ENCODE peak calls at places on chromosomes 6 and 20, in eight cellular contexts. One of them, this sample, is unnamed. For H3K27me3, the result is how much of the 10 kb centered on the place peaks cover.

GRCh38 chr20:25453035-25453810 is 45.8 kb downstream of the GINS1 start:
- DNase-seq in right cardiac atrium: no peak
- DNase-seq in adipocyte: no peak
- DNase-seq in CD4-positive, CD25-positive, alpha-beta regulatory T cell: no peak
- DNase-seq in naive thymus-derived CD4-positive, alpha-beta T cell: no peak
- DNase-seq in pancreas: no peak
- DNase-seq in CD4-positive, alpha-beta memory T cell: no peak
- DNase-seq in cardiac muscle cell: peak
- DNase-seq in this sample: no peak

GRCh38 chr6:121430514-121431460 is 4.7 kb upstream of the GJA1 start:
- DNase-seq in CD4-positive, alpha-beta memory T cell: no peak
- DNase-seq in pancreas: no peak
- DNase-seq in CD4-positive, CD25-positive, alpha-beta regulatory T cell: no peak
- DNase-seq in naive thymus-derived CD4-positive, alpha-beta T cell: no peak
- DNase-seq in adipocyte: peak
- DNase-seq in cardiac muscle cell: peak
- DNase-seq in right cardiac atrium: no peak
- DNase-seq in this sample: no peak

GRCh38 chr6:41518118-41518517 is 28.1 kb upstream of the FOXP4 start:
- DNase-seq in CD4-positive, CD25-positive, alpha-beta regulatory T cell: no peak
- DNase-seq in right cardiac atrium: no peak
- DNase-seq in cardiac muscle cell: no peak
- DNase-seq in pancreas: no peak
- DNase-seq in CD4-positive, alpha-beta memory T cell: no peak
- DNase-seq in adipocyte: no peak
- DNase-seq in naive thymus-derived CD4-positive, alpha-beta T cell: no peak
- DNase-seq in this sample: no peak

GRCh38 chr6:132907915-132908314 is 93.5 kb downstream of the RPS12 start:
- DNase-seq in CD4-positive, alpha-beta memory T cell: no peak
- DNase-seq in CD4-positive, CD25-positive, alpha-beta regulatory T cell: no peak
- DNase-seq in right cardiac atrium: no peak
- DNase-seq in naive thymus-derived CD4-positive, alpha-beta T cell: no peak
- DNase-seq in adipocyte: no peak
- DNase-seq in cardiac muscle cell: no peak
- DNase-seq in pancreas: no peak
- DNase-seq in this sample: peak

GRCh38 chr6:8043221-8043620 is 21.0 kb downstream of the BLOC1S5 start:
- DNase-seq in pancreas: no peak
- DNase-seq in cardiac muscle cell: no peak
- DNase-seq in right cardiac atrium: no peak
- DNase-seq in naive thymus-derived CD4-positive, alpha-beta T cell: no peak
- DNase-seq in CD4-positive, alpha-beta memory T cell: no peak
- DNase-seq in CD4-positive, CD25-positive, alpha-beta regulatory T cell: no peak
- DNase-seq in adipocyte: no peak
- DNase-seq in this sample: no peak

GRCh38 chr6:3119040-3119723 is 671 bp downstream of the BPHL start:
- DNase-seq in right cardiac atrium: no peak
- DNase-seq in adipocyte: peak
- DNase-seq in pancreas: no peak
- DNase-seq in naive thymus-derived CD4-positive, alpha-beta T cell: no peak
- DNase-seq in cardiac muscle cell: no peak
- DNase-seq in CD4-positive, CD25-positive, alpha-beta regulatory T cell: no peak
- DNase-seq in CD4-positive, alpha-beta memory T cell: no peak
- DNase-seq in this sample: peak

GRCh38 chr6:169962604-169963469 is 211.4 kb downstream of the ERMARD start:
- DNase-seq in pancreas: no peak
- DNase-seq in naive thymus-derived CD4-positive, alpha-beta T cell: no peak
- DNase-seq in right cardiac atrium: no peak
- DNase-seq in adipocyte: no peak
- DNase-seq in CD4-positive, alpha-beta memory T cell: no peak
- DNase-seq in cardiac muscle cell: no peak
- DNase-seq in CD4-positive, CD25-positive, alpha-beta regulatory T cell: no peak
- DNase-seq in this sample: no peak

GRCh38 chr6:74840953-74841352 is 364.9 kb downstream of the COL12A1 start:
- DNase-seq in right cardiac atrium: no peak
- DNase-seq in CD4-positive, CD25-positive, alpha-beta regulatory T cell: no peak
- DNase-seq in cardiac muscle cell: no peak
- DNase-seq in CD4-positive, alpha-beta memory T cell: no peak
- DNase-seq in naive thymus-derived CD4-positive, alpha-beta T cell: no peak
- DNase-seq in pancreas: no peak
- DNase-seq in adipocyte: no peak
- DNase-seq in this sample: no peak

GRCh38 chr6:133309579-133309978 is 68.4 kb downstream of the EYA4 start:
- DNase-seq in naive thymus-derived CD4-positive, alpha-beta T cell: no peak
- DNase-seq in CD4-positive, CD25-positive, alpha-beta regulatory T cell: no peak
- DNase-seq in right cardiac atrium: no peak
- DNase-seq in pancreas: no peak
- DNase-seq in CD4-positive, alpha-beta memory T cell: no peak
- DNase-seq in cardiac muscle cell: no peak
- DNase-seq in adipocyte: peak
- DNase-seq in this sample: no peak

GRCh38 chr20:16054917-16055316 is 518.3 kb downstream of the KIF16B start:
- DNase-seq in cardiac muscle cell: no peak
- DNase-seq in CD4-positive, alpha-beta memory T cell: no peak
- DNase-seq in adipocyte: no peak
- DNase-seq in naive thymus-derived CD4-positive, alpha-beta T cell: no peak
- DNase-seq in pancreas: no peak
- DNase-seq in CD4-positive, CD25-positive, alpha-beta regulatory T cell: no peak
- DNase-seq in right cardiac atrium: no peak
- DNase-seq in this sample: no peak

GRCh38 chr6:135163440-135163738 is 17.7 kb upstream of the MYB start:
- DNase-seq in adipocyte: no peak
- DNase-seq in naive thymus-derived CD4-positive, alpha-beta T cell: peak
- DNase-seq in pancreas: no peak
- DNase-seq in CD4-positive, alpha-beta memory T cell: peak
- DNase-seq in right cardiac atrium: no peak
- DNase-seq in CD4-positive, CD25-positive, alpha-beta regulatory T cell: peak
- DNase-seq in cardiac muscle cell: no peak
- DNase-seq in this sample: no peak

GRCh38 chr6:108760158-108761050 is 87.8 kb upstream of the ARMC2 start:
- DNase-seq in cardiac muscle cell: peak
- DNase-seq in adipocyte: peak
- DNase-seq in naive thymus-derived CD4-positive, alpha-beta T cell: no peak
- DNase-seq in CD4-positive, alpha-beta memory T cell: no peak
- DNase-seq in right cardiac atrium: peak
- DNase-seq in CD4-positive, CD25-positive, alpha-beta regulatory T cell: no peak
- DNase-seq in pancreas: no peak
- DNase-seq in this sample: peak

GRCh38 chr6:43014434-43014909 is 423 bp downstream of the KLHDC3 start:
- DNase-seq in naive thymus-derived CD4-positive, alpha-beta T cell: no peak
- DNase-seq in pancreas: no peak
- DNase-seq in CD4-positive, alpha-beta memory T cell: no peak
- DNase-seq in right cardiac atrium: no peak
- DNase-seq in CD4-positive, CD25-positive, alpha-beta regulatory T cell: no peak
- DNase-seq in adipocyte: peak
- DNase-seq in cardiac muscle cell: peak
- DNase-seq in this sample: peak

GRCh38 chr20:4798010-4798409 is 76.3 kb downstream of the PRND start:
- DNase-seq in naive thymus-derived CD4-positive, alpha-beta T cell: no peak
- DNase-seq in CD4-positive, CD25-positive, alpha-beta regulatory T cell: no peak
- DNase-seq in cardiac muscle cell: no peak
- DNase-seq in adipocyte: no peak
- DNase-seq in CD4-positive, alpha-beta memory T cell: no peak
- DNase-seq in right cardiac atrium: no peak
- DNase-seq in pancreas: no peak
- DNase-seq in this sample: no peak

GRCh38 chr6:17361013-17361412 is 32.4 kb upstream of the CAP2 start:
- DNase-seq in CD4-positive, CD25-positive, alpha-beta regulatory T cell: no peak
- DNase-seq in adipocyte: peak
- DNase-seq in naive thymus-derived CD4-positive, alpha-beta T cell: no peak
- DNase-seq in CD4-positive, alpha-beta memory T cell: no peak
- DNase-seq in right cardiac atrium: no peak
- DNase-seq in cardiac muscle cell: no peak
- DNase-seq in pancreas: no peak
- DNase-seq in this sample: no peak

GRCh38 chr6:42100029-42100901 is 42.2 kb downstream of the C6orf132 start:
- DNase-seq in pancreas: no peak
- DNase-seq in right cardiac atrium: no peak
- DNase-seq in adipocyte: peak
- DNase-seq in CD4-positive, CD25-positive, alpha-beta regulatory T cell: no peak
- DNase-seq in CD4-positive, alpha-beta memory T cell: no peak
- DNase-seq in cardiac muscle cell: no peak
- DNase-seq in naive thymus-derived CD4-positive, alpha-beta T cell: no peak
- DNase-seq in this sample: peak

GRCh38 chr6:46221221-46221793 is 50.5 kb upstream of the ENPP5 start:
- DNase-seq in CD4-positive, CD25-positive, alpha-beta regulatory T cell: peak
- DNase-seq in right cardiac atrium: no peak
- DNase-seq in CD4-positive, alpha-beta memory T cell: peak
- DNase-seq in pancreas: no peak
- DNase-seq in cardiac muscle cell: peak
- DNase-seq in naive thymus-derived CD4-positive, alpha-beta T cell: no peak
- DNase-seq in adipocyte: peak
- DNase-seq in this sample: peak

GRCh38 chr6:1348675-1349074 is 36.8 kb downstream of the FOXQ1 start:
- DNase-seq in cardiac muscle cell: peak
- DNase-seq in CD4-positive, CD25-positive, alpha-beta regulatory T cell: no peak
- DNase-seq in adipocyte: no peak
- DNase-seq in right cardiac atrium: peak
- DNase-seq in CD4-positive, alpha-beta memory T cell: no peak
- DNase-seq in naive thymus-derived CD4-positive, alpha-beta T cell: no peak
- DNase-seq in pancreas: no peak
- DNase-seq in this sample: no peak

GRCh38 chr6:110629153-110629552 is 152.7 kb upstream of the SLC22A16 start:
- DNase-seq in cardiac muscle cell: no peak
- DNase-seq in CD4-positive, alpha-beta memory T cell: no peak
- DNase-seq in naive thymus-derived CD4-positive, alpha-beta T cell: no peak
- DNase-seq in pancreas: no peak
- DNase-seq in CD4-positive, CD25-positive, alpha-beta regulatory T cell: no peak
- DNase-seq in adipocyte: no peak
- DNase-seq in right cardiac atrium: no peak
- DNase-seq in this sample: no peak

GRCh38 chr6:131784561-131784960 is 23.3 kb upstream of the ENPP1 start:
- DNase-seq in pancreas: no peak
- DNase-seq in CD4-positive, alpha-beta memory T cell: no peak
- DNase-seq in adipocyte: no peak
- DNase-seq in CD4-positive, CD25-positive, alpha-beta regulatory T cell: no peak
- DNase-seq in cardiac muscle cell: no peak
- DNase-seq in right cardiac atrium: no peak
- DNase-seq in naive thymus-derived CD4-positive, alpha-beta T cell: no peak
- DNase-seq in this sample: no peak

GRCh38 chr20:47453167-47453782 is 48.4 kb upstream of the NCOA3 start:
- DNase-seq in naive thymus-derived CD4-positive, alpha-beta T cell: no peak
- DNase-seq in right cardiac atrium: no peak
- DNase-seq in cardiac muscle cell: no peak
- DNase-seq in CD4-positive, CD25-positive, alpha-beta regulatory T cell: peak
- DNase-seq in CD4-positive, alpha-beta memory T cell: no peak
- DNase-seq in adipocyte: peak
- DNase-seq in pancreas: no peak
- DNase-seq in this sample: peak

GRCh38 chr6:15363523-15364400 is 117.9 kb downstream of the JARID2 start:
- DNase-seq in adipocyte: no peak
- DNase-seq in CD4-positive, alpha-beta memory T cell: no peak
- DNase-seq in right cardiac atrium: no peak
- DNase-seq in naive thymus-derived CD4-positive, alpha-beta T cell: no peak
- DNase-seq in cardiac muscle cell: no peak
- DNase-seq in pancreas: no peak
- DNase-seq in CD4-positive, CD25-positive, alpha-beta regulatory T cell: no peak
- DNase-seq in this sample: no peak
- H3K27me3 ChIP-seq in adipocyte: under half
- H3K27me3 ChIP-seq in CD4-positive, alpha-beta memory T cell: under half
- H3K27me3 ChIP-seq in right cardiac atrium: under half
- H3K27me3 ChIP-seq in naive thymus-derived CD4-positive, alpha-beta T cell: under half
- H3K27me3 ChIP-seq in cardiac muscle cell: under half
- H3K27me3 ChIP-seq in pancreas: under half
- H3K27me3 ChIP-seq in CD4-positive, CD25-positive, alpha-beta regulatory T cell: under half
- H3K27me3 ChIP-seq in this sample: under half

DNA sequence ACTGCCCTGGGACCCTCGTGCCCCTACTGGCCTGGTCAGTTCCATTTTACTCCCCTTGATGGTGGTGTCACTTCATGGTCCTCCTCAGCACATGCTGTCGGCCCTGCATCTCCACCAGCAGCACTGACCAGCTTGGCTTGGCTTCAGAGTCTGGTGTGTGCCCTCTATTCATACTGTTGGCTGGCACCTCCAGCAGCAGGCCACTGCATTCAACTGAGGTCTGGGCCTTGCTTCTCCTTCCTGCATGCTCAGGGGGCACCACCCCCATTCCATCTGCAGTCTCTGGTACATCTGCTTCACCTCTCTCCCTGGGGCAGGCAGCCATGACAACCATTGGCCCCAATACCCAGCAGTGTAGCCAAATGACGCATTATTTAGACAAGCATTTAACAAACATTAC is 155.9 kb downstream of the SLC24A3 start:
- DNase-seq in right cardiac atrium: peak
- DNase-seq in adipocyte: no peak
- DNase-seq in naive thymus-derived CD4-positive, alpha-beta T cell: no peak
- DNase-seq in CD4-positive, CD25-positive, alpha-beta regulatory T cell: no peak
- DNase-seq in cardiac muscle cell: no peak
- DNase-seq in CD4-positive, alpha-beta memory T cell: no peak
- DNase-seq in pancreas: no peak
- DNase-seq in this sample: no peak
- H3K27me3 ChIP-seq in right cardiac atrium: under half
- H3K27me3 ChIP-seq in adipocyte: under half
- H3K27me3 ChIP-seq in naive thymus-derived CD4-positive, alpha-beta T cell: under half
- H3K27me3 ChIP-seq in CD4-positive, CD25-positive, alpha-beta regulatory T cell: under half
- H3K27me3 ChIP-seq in cardiac muscle cell: under half
- H3K27me3 ChIP-seq in CD4-positive, alpha-beta memory T cell: under half
- H3K27me3 ChIP-seq in pancreas: under half
- H3K27me3 ChIP-seq in this sample: under half

GRCh38 chr20:63091901-63092659 is 85.3 kb upstream of the BHLHE23 start:
- DNase-seq in CD4-positive, alpha-beta memory T cell: no peak
- DNase-seq in pancreas: peak
- DNase-seq in cardiac muscle cell: no peak
- DNase-seq in right cardiac atrium: peak
- DNase-seq in naive thymus-derived CD4-positive, alpha-beta T cell: no peak
- DNase-seq in CD4-positive, CD25-positive, alpha-beta regulatory T cell: no peak
- DNase-seq in adipocyte: no peak
- DNase-seq in this sample: no peak
- H3K27me3 ChIP-seq in CD4-positive, alpha-beta memory T cell: under half
- H3K27me3 ChIP-seq in pancreas: under half
- H3K27me3 ChIP-seq in cardiac muscle cell: under half
- H3K27me3 ChIP-seq in right cardiac atrium: under half
- H3K27me3 ChIP-seq in naive thymus-derived CD4-positive, alpha-beta T cell: under half
- H3K27me3 ChIP-seq in CD4-positive, CD25-positive, alpha-beta regulatory T cell: under half
- H3K27me3 ChIP-seq in adipocyte: under half
- H3K27me3 ChIP-seq in this sample: under half

GRCh38 chr6:137313211-137313610 is 94.0 kb upstream of the IFNGR1 start:
- DNase-seq in pancreas: no peak
- DNase-seq in adipocyte: no peak
- DNase-seq in CD4-positive, CD25-positive, alpha-beta regulatory T cell: no peak
- DNase-seq in right cardiac atrium: no peak
- DNase-seq in CD4-positive, alpha-beta memory T cell: no peak
- DNase-seq in cardiac muscle cell: no peak
- DNase-seq in naive thymus-derived CD4-positive, alpha-beta T cell: no peak
- DNase-seq in this sample: no peak

GRCh38 chr6:137311940-137312339 is 92.8 kb upstream of the IFNGR1 start:
- DNase-seq in pancreas: no peak
- DNase-seq in cardiac muscle cell: no peak
- DNase-seq in CD4-positive, CD25-positive, alpha-beta regulatory T cell: no peak
- DNase-seq in naive thymus-derived CD4-positive, alpha-beta T cell: no peak
- DNase-seq in right cardiac atrium: no peak
- DNase-seq in adipocyte: no peak
- DNase-seq in CD4-positive, alpha-beta memory T cell: no peak
- DNase-seq in this sample: no peak

GRCh38 chr6:137315081-137315480 is 95.9 kb upstream of the IFNGR1 start:
- DNase-seq in CD4-positive, alpha-beta memory T cell: no peak
- DNase-seq in cardiac muscle cell: no peak
- DNase-seq in CD4-positive, CD25-positive, alpha-beta regulatory T cell: no peak
- DNase-seq in naive thymus-derived CD4-positive, alpha-beta T cell: no peak
- DNase-seq in adipocyte: no peak
- DNase-seq in right cardiac atrium: no peak
- DNase-seq in pancreas: no peak
- DNase-seq in this sample: no peak

GRCh38 chr6:137313928-137314855 is 95.0 kb upstream of the IFNGR1 start:
- DNase-seq in CD4-positive, CD25-positive, alpha-beta regulatory T cell: peak
- DNase-seq in naive thymus-derived CD4-positive, alpha-beta T cell: peak
- DNase-seq in cardiac muscle cell: peak
- DNase-seq in CD4-positive, alpha-beta memory T cell: peak
- DNase-seq in adipocyte: peak
- DNase-seq in right cardiac atrium: peak
- DNase-seq in pancreas: peak
- DNase-seq in this sample: peak

GRCh38 chr6:137316626-137317025 is 97.4 kb upstream of the IFNGR1 start:
- DNase-seq in cardiac muscle cell: no peak
- DNase-seq in pancreas: no peak
- DNase-seq in right cardiac atrium: no peak
- DNase-seq in naive thymus-derived CD4-positive, alpha-beta T cell: no peak
- DNase-seq in adipocyte: peak
- DNase-seq in CD4-positive, CD25-positive, alpha-beta regulatory T cell: no peak
- DNase-seq in CD4-positive, alpha-beta memory T cell: no peak
- DNase-seq in this sample: no peak
- H3K27me3 ChIP-seq in cardiac muscle cell: under half
- H3K27me3 ChIP-seq in pancreas: under half
- H3K27me3 ChIP-seq in right cardiac atrium: under half
- H3K27me3 ChIP-seq in naive thymus-derived CD4-positive, alpha-beta T cell: under half
- H3K27me3 ChIP-seq in adipocyte: under half
- H3K27me3 ChIP-seq in CD4-positive, CD25-positive, alpha-beta regulatory T cell: under half
- H3K27me3 ChIP-seq in CD4-positive, alpha-beta memory T cell: under half
- H3K27me3 ChIP-seq in this sample: under half

This sample was measured in brain microvascular endothelial cell.